ENCODE peak calls at places on chromosomes 11 and 22, in eight cellular contexts. D, O, K, C, U, W, N and Z are unnamed samples.

GRCh38 chr11:76560219-76560618 is 110.3 kb downstream of the LRRC32 start:
- DNase-seq in D (no peak), O (no peak), K (no peak), C (no peak), U (peak; percentile 19), W (peak; percentile 59), N (no peak), Z (no peak)

GRCh38 chr11:8201524-8202365 is 32.9 kb upstream of the RIC3 start:
- DNase-seq in D (no peak), O (peak; percentile 65), K (no peak), C (no peak), U (no peak), W (no peak), N (no peak), Z (no peak)

GRCh38 chr22:40597541-40598453 is 38.7 kb downstream of the MRTFA start:
- DNase-seq in D (no peak), O (no peak), K (no peak), C (no peak), U (peak; percentile 40), W (peak; percentile 28), N (no peak), Z (no peak)

GRCh38 chr11:119015054-119015611 is 3.0 kb downstream of the RPS25 start:
- DNase-seq in D (no peak), O (no peak), K (no peak), C (no peak), U (no peak), W (no peak), N (no peak), Z (no peak)

GRCh38 chr22:37516456-37516855 is 2.8 kb downstream of the CARD10 start:
- DNase-seq in D (no peak), O (no peak), K (no peak), C (no peak), U (no peak), W (no peak), N (no peak), Z (no peak)

GRCh38 chr11:128235958-128236357 is 351.4 kb downstream of the ETS1 start:
- DNase-seq in D (no peak), O (no peak), K (no peak), C (no peak), U (peak; percentile 20), W (no peak), N (no peak), Z (no peak)

GRCh38 chr11:77789061-77789730 is 31.3 kb downstream of the RSF1 start:
- DNase-seq in D (no peak), O (no peak), K (no peak), C (no peak), U (no peak), W (no peak), N (no peak), Z (no peak)

GRCh38 chr22:22408731-22409696 is 99.5 kb downstream of the ZNF280B start:
- DNase-seq in D (no peak), O (peak; percentile 73), K (no peak), C (peak; percentile 58), U (peak; percentile 34), W (peak; percentile 17), N (no peak), Z (no peak)